ENCODE peak calls at places on chromosomes 2 and 18, in nine cellular contexts. One of them, this sample, is unnamed.

GRCh38 chr2:169361706-169362345 is 508 bp downstream of the LRP2 start:
- DNase-seq in activated effector memory CD4-positive, alpha-beta T cell treated with anti-CD3 and anti-CD28 coated beads, Interleukin-2, amount 50 U/mL, for 16 hours: no peak
- DNase-seq in astrocyte of the cerebellum: no peak
- DNase-seq in NCI-H1436: no peak
- DNase-seq in stimulated activated CD4-positive, alpha-beta T cell treated with anti-CD3 and anti-CD28 coated beads, Interleukin-12 subunit alpha, Interleukin-12 subunit beta, amount 100 ng/mL, for 48 hours: no peak
- DNase-seq in CD8-positive, alpha-beta T cell: peak
- DNase-seq in dorsolateral prefrontal cortex: peak
- DNase-seq in GM06990: peak
- DNase-seq in T follicular helper cell: no peak
- DNase-seq in this sample: no peak

GRCh38 chr2:238238766-238239551 is 879 bp downstream of the HES6 start:
- DNase-seq in CD8-positive, alpha-beta T cell: peak
- DNase-seq in astrocyte of the cerebellum: no peak
- DNase-seq in NCI-H1436: peak
- DNase-seq in T follicular helper cell: peak
- DNase-seq in stimulated activated CD4-positive, alpha-beta T cell treated with anti-CD3 and anti-CD28 coated beads, Interleukin-12 subunit alpha, Interleukin-12 subunit beta, amount 100 ng/mL, for 48 hours: no peak
- DNase-seq in dorsolateral prefrontal cortex: no peak
- DNase-seq in GM06990: no peak
- DNase-seq in activated effector memory CD4-positive, alpha-beta T cell treated with anti-CD3 and anti-CD28 coated beads, Interleukin-2, amount 50 U/mL, for 16 hours: peak
- DNase-seq in this sample: no peak

GRCh38 chr2:126832757-126833156 is 65.9 kb upstream of the TEX51 start:
- DNase-seq in stimulated activated CD4-positive, alpha-beta T cell treated with anti-CD3 and anti-CD28 coated beads, Interleukin-12 subunit alpha, Interleukin-12 subunit beta, amount 100 ng/mL, for 48 hours: no peak
- DNase-seq in activated effector memory CD4-positive, alpha-beta T cell treated with anti-CD3 and anti-CD28 coated beads, Interleukin-2, amount 50 U/mL, for 16 hours: no peak
- DNase-seq in T follicular helper cell: no peak
- DNase-seq in GM06990: no peak
- DNase-seq in NCI-H1436: no peak
- DNase-seq in dorsolateral prefrontal cortex: no peak
- DNase-seq in CD8-positive, alpha-beta T cell: no peak
- DNase-seq in astrocyte of the cerebellum: no peak
- DNase-seq in this sample: no peak

GRCh38 chr18:44290366-44290855 is 390.3 kb upstream of the SETBP1 start:
- DNase-seq in astrocyte of the cerebellum: no peak
- DNase-seq in dorsolateral prefrontal cortex: no peak
- DNase-seq in CD8-positive, alpha-beta T cell: no peak
- DNase-seq in activated effector memory CD4-positive, alpha-beta T cell treated with anti-CD3 and anti-CD28 coated beads, Interleukin-2, amount 50 U/mL, for 16 hours: no peak
- DNase-seq in T follicular helper cell: no peak
- DNase-seq in GM06990: no peak
- DNase-seq in stimulated activated CD4-positive, alpha-beta T cell treated with anti-CD3 and anti-CD28 coated beads, Interleukin-12 subunit alpha, Interleukin-12 subunit beta, amount 100 ng/mL, for 48 hours: no peak
- DNase-seq in NCI-H1436: no peak
- DNase-seq in this sample: no peak

GRCh38 chr2:222582931-222583330 is 73.0 kb downstream of the FARSB start:
- DNase-seq in GM06990: no peak
- DNase-seq in activated effector memory CD4-positive, alpha-beta T cell treated with anti-CD3 and anti-CD28 coated beads, Interleukin-2, amount 50 U/mL, for 16 hours: no peak
- DNase-seq in astrocyte of the cerebellum: no peak
- DNase-seq in T follicular helper cell: no peak
- DNase-seq in stimulated activated CD4-positive, alpha-beta T cell treated with anti-CD3 and anti-CD28 coated beads, Interleukin-12 subunit alpha, Interleukin-12 subunit beta, amount 100 ng/mL, for 48 hours: no peak
- DNase-seq in CD8-positive, alpha-beta T cell: no peak
- DNase-seq in dorsolateral prefrontal cortex: no peak
- DNase-seq in NCI-H1436: no peak
- DNase-seq in this sample: peak

GRCh38 chr2:104804148-104804890 is 49.6 kb upstream of the POU3F3 start:
- DNase-seq in stimulated activated CD4-positive, alpha-beta T cell treated with anti-CD3 and anti-CD28 coated beads, Interleukin-12 subunit alpha, Interleukin-12 subunit beta, amount 100 ng/mL, for 48 hours: no peak
- DNase-seq in CD8-positive, alpha-beta T cell: no peak
- DNase-seq in GM06990: no peak
- DNase-seq in NCI-H1436: no peak
- DNase-seq in T follicular helper cell: no peak
- DNase-seq in astrocyte of the cerebellum: no peak
- DNase-seq in dorsolateral prefrontal cortex: no peak
- DNase-seq in activated effector memory CD4-positive, alpha-beta T cell treated with anti-CD3 and anti-CD28 coated beads, Interleukin-2, amount 50 U/mL, for 16 hours: no peak
- DNase-seq in this sample: no peak

GRCh38 chr2:121092095-121092494 is 192.9 kb downstream of the TFCP2L1 start:
- DNase-seq in astrocyte of the cerebellum: no peak
- DNase-seq in stimulated activated CD4-positive, alpha-beta T cell treated with anti-CD3 and anti-CD28 coated beads, Interleukin-12 subunit alpha, Interleukin-12 subunit beta, amount 100 ng/mL, for 48 hours: no peak
- DNase-seq in NCI-H1436: no peak
- DNase-seq in CD8-positive, alpha-beta T cell: no peak
- DNase-seq in activated effector memory CD4-positive, alpha-beta T cell treated with anti-CD3 and anti-CD28 coated beads, Interleukin-2, amount 50 U/mL, for 16 hours: no peak
- DNase-seq in dorsolateral prefrontal cortex: no peak
- DNase-seq in T follicular helper cell: no peak
- DNase-seq in GM06990: no peak
- DNase-seq in this sample: no peak

GRCh38 chr2:152635635-152636298 is 81.5 kb downstream of the PRPF40A start:
- DNase-seq in dorsolateral prefrontal cortex: peak
- DNase-seq in NCI-H1436: peak
- DNase-seq in GM06990: peak
- DNase-seq in T follicular helper cell: peak
- DNase-seq in CD8-positive, alpha-beta T cell: peak
- DNase-seq in stimulated activated CD4-positive, alpha-beta T cell treated with anti-CD3 and anti-CD28 coated beads, Interleukin-12 subunit alpha, Interleukin-12 subunit beta, amount 100 ng/mL, for 48 hours: peak
- DNase-seq in activated effector memory CD4-positive, alpha-beta T cell treated with anti-CD3 and anti-CD28 coated beads, Interleukin-2, amount 50 U/mL, for 16 hours: peak
- DNase-seq in astrocyte of the cerebellum: no peak
- DNase-seq in this sample: peak

GRCh38 chr2:232502901-232503791 is 15.5 kb upstream of the ECEL1 start:
- DNase-seq in stimulated activated CD4-positive, alpha-beta T cell treated with anti-CD3 and anti-CD28 coated beads, Interleukin-12 subunit alpha, Interleukin-12 subunit beta, amount 100 ng/mL, for 48 hours: peak
- DNase-seq in CD8-positive, alpha-beta T cell: peak
- DNase-seq in astrocyte of the cerebellum: no peak
- DNase-seq in GM06990: no peak
- DNase-seq in activated effector memory CD4-positive, alpha-beta T cell treated with anti-CD3 and anti-CD28 coated beads, Interleukin-2, amount 50 U/mL, for 16 hours: peak
- DNase-seq in T follicular helper cell: peak
- DNase-seq in dorsolateral prefrontal cortex: no peak
- DNase-seq in NCI-H1436: peak
- DNase-seq in this sample: no peak

GRCh38 chr2:3189076-3189591 is 188.5 kb downstream of the EIPR1 start:
- DNase-seq in astrocyte of the cerebellum: no peak
- DNase-seq in GM06990: no peak
- DNase-seq in stimulated activated CD4-positive, alpha-beta T cell treated with anti-CD3 and anti-CD28 coated beads, Interleukin-12 subunit alpha, Interleukin-12 subunit beta, amount 100 ng/mL, for 48 hours: no peak
- DNase-seq in activated effector memory CD4-positive, alpha-beta T cell treated with anti-CD3 and anti-CD28 coated beads, Interleukin-2, amount 50 U/mL, for 16 hours: no peak
- DNase-seq in dorsolateral prefrontal cortex: no peak
- DNase-seq in NCI-H1436: no peak
- DNase-seq in CD8-positive, alpha-beta T cell: no peak
- DNase-seq in T follicular helper cell: no peak
- DNase-seq in this sample: no peak

GRCh38 chr2:176107731-176108181 is 676 bp downstream of the HOXD11 start:
- DNase-seq in activated effector memory CD4-positive, alpha-beta T cell treated with anti-CD3 and anti-CD28 coated beads, Interleukin-2, amount 50 U/mL, for 16 hours: no peak
- DNase-seq in GM06990: no peak
- DNase-seq in T follicular helper cell: no peak
- DNase-seq in CD8-positive, alpha-beta T cell: no peak
- DNase-seq in stimulated activated CD4-positive, alpha-beta T cell treated with anti-CD3 and anti-CD28 coated beads, Interleukin-12 subunit alpha, Interleukin-12 subunit beta, amount 100 ng/mL, for 48 hours: no peak
- DNase-seq in astrocyte of the cerebellum: no peak
- DNase-seq in dorsolateral prefrontal cortex: no peak
- DNase-seq in NCI-H1436: no peak
- DNase-seq in this sample: no peak

GRCh38 chr2:74461187-74462053 is 3.2 kb downstream of the WBP1 start:
- DNase-seq in GM06990: no peak
- DNase-seq in stimulated activated CD4-positive, alpha-beta T cell treated with anti-CD3 and anti-CD28 coated beads, Interleukin-12 subunit alpha, Interleukin-12 subunit beta, amount 100 ng/mL, for 48 hours: no peak
- DNase-seq in activated effector memory CD4-positive, alpha-beta T cell treated with anti-CD3 and anti-CD28 coated beads, Interleukin-2, amount 50 U/mL, for 16 hours: no peak
- DNase-seq in NCI-H1436: no peak
- DNase-seq in T follicular helper cell: no peak
- DNase-seq in dorsolateral prefrontal cortex: no peak
- DNase-seq in CD8-positive, alpha-beta T cell: no peak
- DNase-seq in astrocyte of the cerebellum: no peak
- DNase-seq in this sample: peak

GRCh38 chr2:127511917-127512316 is 14.4 kb downstream of the IWS1 start:
- DNase-seq in astrocyte of the cerebellum: no peak
- DNase-seq in stimulated activated CD4-positive, alpha-beta T cell treated with anti-CD3 and anti-CD28 coated beads, Interleukin-12 subunit alpha, Interleukin-12 subunit beta, amount 100 ng/mL, for 48 hours: no peak
- DNase-seq in CD8-positive, alpha-beta T cell: no peak
- DNase-seq in GM06990: no peak
- DNase-seq in T follicular helper cell: no peak
- DNase-seq in dorsolateral prefrontal cortex: no peak
- DNase-seq in NCI-H1436: no peak
- DNase-seq in activated effector memory CD4-positive, alpha-beta T cell treated with anti-CD3 and anti-CD28 coated beads, Interleukin-2, amount 50 U/mL, for 16 hours: no peak
- DNase-seq in this sample: no peak

GRCh38 chr2:20172273-20173052 is 52.5 kb downstream of the SDC1 start:
- DNase-seq in astrocyte of the cerebellum: no peak
- DNase-seq in GM06990: no peak
- DNase-seq in NCI-H1436: no peak
- DNase-seq in activated effector memory CD4-positive, alpha-beta T cell treated with anti-CD3 and anti-CD28 coated beads, Interleukin-2, amount 50 U/mL, for 16 hours: no peak
- DNase-seq in T follicular helper cell: no peak
- DNase-seq in dorsolateral prefrontal cortex: no peak
- DNase-seq in stimulated activated CD4-positive, alpha-beta T cell treated with anti-CD3 and anti-CD28 coated beads, Interleukin-12 subunit alpha, Interleukin-12 subunit beta, amount 100 ng/mL, for 48 hours: no peak
- DNase-seq in CD8-positive, alpha-beta T cell: no peak
- DNase-seq in this sample: no peak

GRCh38 chr2:2871480-2872308 is 505.9 kb downstream of the EIPR1 start:
- DNase-seq in dorsolateral prefrontal cortex: no peak
- DNase-seq in NCI-H1436: peak
- DNase-seq in stimulated activated CD4-positive, alpha-beta T cell treated with anti-CD3 and anti-CD28 coated beads, Interleukin-12 subunit alpha, Interleukin-12 subunit beta, amount 100 ng/mL, for 48 hours: no peak
- DNase-seq in CD8-positive, alpha-beta T cell: no peak
- DNase-seq in astrocyte of the cerebellum: no peak
- DNase-seq in GM06990: no peak
- DNase-seq in T follicular helper cell: no peak
- DNase-seq in activated effector memory CD4-positive, alpha-beta T cell treated with anti-CD3 and anti-CD28 coated beads, Interleukin-2, amount 50 U/mL, for 16 hours: no peak
- DNase-seq in this sample: no peak

GRCh38 chr2:128115921-128116320 is 24.9 kb downstream of the UGGT1 start:
- DNase-seq in stimulated activated CD4-positive, alpha-beta T cell treated with anti-CD3 and anti-CD28 coated beads, Interleukin-12 subunit alpha, Interleukin-12 subunit beta, amount 100 ng/mL, for 48 hours: no peak
- DNase-seq in astrocyte of the cerebellum: no peak
- DNase-seq in CD8-positive, alpha-beta T cell: no peak
- DNase-seq in NCI-H1436: no peak
- DNase-seq in GM06990: no peak
- DNase-seq in T follicular helper cell: no peak
- DNase-seq in dorsolateral prefrontal cortex: no peak
- DNase-seq in activated effector memory CD4-positive, alpha-beta T cell treated with anti-CD3 and anti-CD28 coated beads, Interleukin-2, amount 50 U/mL, for 16 hours: no peak
- DNase-seq in this sample: no peak

GRCh38 chr2:165857881-165858280 is 63.8 kb upstream of the GALNT3 start:
- DNase-seq in dorsolateral prefrontal cortex: no peak
- DNase-seq in GM06990: no peak
- DNase-seq in astrocyte of the cerebellum: no peak
- DNase-seq in T follicular helper cell: no peak
- DNase-seq in NCI-H1436: no peak
- DNase-seq in CD8-positive, alpha-beta T cell: no peak
- DNase-seq in stimulated activated CD4-positive, alpha-beta T cell treated with anti-CD3 and anti-CD28 coated beads, Interleukin-12 subunit alpha, Interleukin-12 subunit beta, amount 100 ng/mL, for 48 hours: no peak
- DNase-seq in activated effector memory CD4-positive, alpha-beta T cell treated with anti-CD3 and anti-CD28 coated beads, Interleukin-2, amount 50 U/mL, for 16 hours: no peak
- DNase-seq in this sample: no peak

GRCh38 chr2:150133623-150134022 is 353.8 kb downstream of the RND3 start:
- DNase-seq in stimulated activated CD4-positive, alpha-beta T cell treated with anti-CD3 and anti-CD28 coated beads, Interleukin-12 subunit alpha, Interleukin-12 subunit beta, amount 100 ng/mL, for 48 hours: no peak
- DNase-seq in astrocyte of the cerebellum: peak
- DNase-seq in activated effector memory CD4-positive, alpha-beta T cell treated with anti-CD3 and anti-CD28 coated beads, Interleukin-2, amount 50 U/mL, for 16 hours: no peak
- DNase-seq in GM06990: peak
- DNase-seq in T follicular helper cell: no peak
- DNase-seq in dorsolateral prefrontal cortex: no peak
- DNase-seq in NCI-H1436: no peak
- DNase-seq in CD8-positive, alpha-beta T cell: no peak
- DNase-seq in this sample: no peak

GRCh38 chr2:31286961-31287550 is 53.1 kb downstream of the EHD3 start:
- DNase-seq in dorsolateral prefrontal cortex: no peak
- DNase-seq in GM06990: no peak
- DNase-seq in T follicular helper cell: no peak
- DNase-seq in activated effector memory CD4-positive, alpha-beta T cell treated with anti-CD3 and anti-CD28 coated beads, Interleukin-2, amount 50 U/mL, for 16 hours: no peak
- DNase-seq in stimulated activated CD4-positive, alpha-beta T cell treated with anti-CD3 and anti-CD28 coated beads, Interleukin-12 subunit alpha, Interleukin-12 subunit beta, amount 100 ng/mL, for 48 hours: no peak
- DNase-seq in astrocyte of the cerebellum: no peak
- DNase-seq in NCI-H1436: no peak
- DNase-seq in CD8-positive, alpha-beta T cell: no peak
- DNase-seq in this sample: no peak

GRCh38 chr2:231621051-231621879 is 28.6 kb downstream of the TEX44 start:
- DNase-seq in GM06990: no peak
- DNase-seq in NCI-H1436: no peak
- DNase-seq in stimulated activated CD4-positive, alpha-beta T cell treated with anti-CD3 and anti-CD28 coated beads, Interleukin-12 subunit alpha, Interleukin-12 subunit beta, amount 100 ng/mL, for 48 hours: no peak
- DNase-seq in activated effector memory CD4-positive, alpha-beta T cell treated with anti-CD3 and anti-CD28 coated beads, Interleukin-2, amount 50 U/mL, for 16 hours: no peak
- DNase-seq in T follicular helper cell: no peak
- DNase-seq in CD8-positive, alpha-beta T cell: no peak
- DNase-seq in dorsolateral prefrontal cortex: no peak
- DNase-seq in astrocyte of the cerebellum: no peak
- DNase-seq in this sample: no peak

GRCh38 chr2:40851661-40852060 is 399.8 kb upstream of the SLC8A1 start:
- DNase-seq in NCI-H1436: no peak
- DNase-seq in GM06990: no peak
- DNase-seq in activated effector memory CD4-positive, alpha-beta T cell treated with anti-CD3 and anti-CD28 coated beads, Interleukin-2, amount 50 U/mL, for 16 hours: no peak
- DNase-seq in stimulated activated CD4-positive, alpha-beta T cell treated with anti-CD3 and anti-CD28 coated beads, Interleukin-12 subunit alpha, Interleukin-12 subunit beta, amount 100 ng/mL, for 48 hours: no peak
- DNase-seq in dorsolateral prefrontal cortex: no peak
- DNase-seq in T follicular helper cell: no peak
- DNase-seq in CD8-positive, alpha-beta T cell: no peak
- DNase-seq in astrocyte of the cerebellum: no peak
- DNase-seq in this sample: no peak

GRCh38 chr2:85540131-85540587 is 1.2 kb downstream of the MAT2A start:
- DNase-seq in T follicular helper cell: no peak
- DNase-seq in NCI-H1436: no peak
- DNase-seq in GM06990: no peak
- DNase-seq in activated effector memory CD4-positive, alpha-beta T cell treated with anti-CD3 and anti-CD28 coated beads, Interleukin-2, amount 50 U/mL, for 16 hours: no peak
- DNase-seq in astrocyte of the cerebellum: no peak
- DNase-seq in stimulated activated CD4-positive, alpha-beta T cell treated with anti-CD3 and anti-CD28 coated beads, Interleukin-12 subunit alpha, Interleukin-12 subunit beta, amount 100 ng/mL, for 48 hours: no peak
- DNase-seq in dorsolateral prefrontal cortex: no peak
- DNase-seq in CD8-positive, alpha-beta T cell: no peak
- DNase-seq in this sample: no peak

GRCh38 chr2:42967959-42968674 is 175.7 kb upstream of the HAAO start:
- DNase-seq in NCI-H1436: no peak
- DNase-seq in stimulated activated CD4-positive, alpha-beta T cell treated with anti-CD3 and anti-CD28 coated beads, Interleukin-12 subunit alpha, Interleukin-12 subunit beta, amount 100 ng/mL, for 48 hours: no peak
- DNase-seq in T follicular helper cell: no peak
- DNase-seq in activated effector memory CD4-positive, alpha-beta T cell treated with anti-CD3 and anti-CD28 coated beads, Interleukin-2, amount 50 U/mL, for 16 hours: no peak
- DNase-seq in GM06990: no peak
- DNase-seq in astrocyte of the cerebellum: peak
- DNase-seq in dorsolateral prefrontal cortex: no peak
- DNase-seq in CD8-positive, alpha-beta T cell: no peak
- DNase-seq in this sample: no peak

GRCh38 chr2:168515502-168515901 is 59.4 kb downstream of the CERS6 start:
- DNase-seq in CD8-positive, alpha-beta T cell: no peak
- DNase-seq in astrocyte of the cerebellum: peak
- DNase-seq in T follicular helper cell: no peak
- DNase-seq in dorsolateral prefrontal cortex: no peak
- DNase-seq in stimulated activated CD4-positive, alpha-beta T cell treated with anti-CD3 and anti-CD28 coated beads, Interleukin-12 subunit alpha, Interleukin-12 subunit beta, amount 100 ng/mL, for 48 hours: no peak
- DNase-seq in NCI-H1436: no peak
- DNase-seq in GM06990: no peak
- DNase-seq in activated effector memory CD4-positive, alpha-beta T cell treated with anti-CD3 and anti-CD28 coated beads, Interleukin-2, amount 50 U/mL, for 16 hours: no peak
- DNase-seq in this sample: no peak

GRCh38 chr2:239440511-239440959 is 39.7 kb upstream of the HDAC4 start:
- DNase-seq in dorsolateral prefrontal cortex: peak
- DNase-seq in activated effector memory CD4-positive, alpha-beta T cell treated with anti-CD3 and anti-CD28 coated beads, Interleukin-2, amount 50 U/mL, for 16 hours: no peak
- DNase-seq in CD8-positive, alpha-beta T cell: no peak
- DNase-seq in GM06990: no peak
- DNase-seq in T follicular helper cell: no peak
- DNase-seq in stimulated activated CD4-positive, alpha-beta T cell treated with anti-CD3 and anti-CD28 coated beads, Interleukin-12 subunit alpha, Interleukin-12 subunit beta, amount 100 ng/mL, for 48 hours: no peak
- DNase-seq in NCI-H1436: no peak
- DNase-seq in astrocyte of the cerebellum: no peak
- DNase-seq in this sample: no peak

GRCh38 chr2:152251811-152252210 is 76.2 kb upstream of the STAM2 start:
- DNase-seq in stimulated activated CD4-positive, alpha-beta T cell treated with anti-CD3 and anti-CD28 coated beads, Interleukin-12 subunit alpha, Interleukin-12 subunit beta, amount 100 ng/mL, for 48 hours: no peak
- DNase-seq in astrocyte of the cerebellum: no peak
- DNase-seq in activated effector memory CD4-positive, alpha-beta T cell treated with anti-CD3 and anti-CD28 coated beads, Interleukin-2, amount 50 U/mL, for 16 hours: no peak
- DNase-seq in dorsolateral prefrontal cortex: no peak
- DNase-seq in NCI-H1436: no peak
- DNase-seq in GM06990: no peak
- DNase-seq in CD8-positive, alpha-beta T cell: no peak
- DNase-seq in T follicular helper cell: no peak
- DNase-seq in this sample: no peak

GRCh38 chr2:86073225-86073624 is 32.5 kb downstream of the POLR1A start:
- DNase-seq in astrocyte of the cerebellum: no peak
- DNase-seq in stimulated activated CD4-positive, alpha-beta T cell treated with anti-CD3 and anti-CD28 coated beads, Interleukin-12 subunit alpha, Interleukin-12 subunit beta, amount 100 ng/mL, for 48 hours: no peak
- DNase-seq in activated effector memory CD4-positive, alpha-beta T cell treated with anti-CD3 and anti-CD28 coated beads, Interleukin-2, amount 50 U/mL, for 16 hours: no peak
- DNase-seq in T follicular helper cell: no peak
- DNase-seq in dorsolateral prefrontal cortex: no peak
- DNase-seq in GM06990: no peak
- DNase-seq in CD8-positive, alpha-beta T cell: no peak
- DNase-seq in NCI-H1436: no peak
- DNase-seq in this sample: no peak

GRCh38 chr2:101442042-101442666 is 32.8 kb downstream of the RFX8 start:
- DNase-seq in activated effector memory CD4-positive, alpha-beta T cell treated with anti-CD3 and anti-CD28 coated beads, Interleukin-2, amount 50 U/mL, for 16 hours: no peak
- DNase-seq in NCI-H1436: no peak
- DNase-seq in T follicular helper cell: no peak
- DNase-seq in CD8-positive, alpha-beta T cell: no peak
- DNase-seq in GM06990: no peak
- DNase-seq in dorsolateral prefrontal cortex: no peak
- DNase-seq in stimulated activated CD4-positive, alpha-beta T cell treated with anti-CD3 and anti-CD28 coated beads, Interleukin-12 subunit alpha, Interleukin-12 subunit beta, amount 100 ng/mL, for 48 hours: no peak
- DNase-seq in astrocyte of the cerebellum: peak
- DNase-seq in this sample: no peak

GRCh38 chr2:11584530-11585056 is 50.7 kb downstream of the GREB1 start:
- DNase-seq in dorsolateral prefrontal cortex: no peak
- DNase-seq in NCI-H1436: no peak
- DNase-seq in activated effector memory CD4-positive, alpha-beta T cell treated with anti-CD3 and anti-CD28 coated beads, Interleukin-2, amount 50 U/mL, for 16 hours: no peak
- DNase-seq in T follicular helper cell: no peak
- DNase-seq in stimulated activated CD4-positive, alpha-beta T cell treated with anti-CD3 and anti-CD28 coated beads, Interleukin-12 subunit alpha, Interleukin-12 subunit beta, amount 100 ng/mL, for 48 hours: no peak
- DNase-seq in GM06990: no peak
- DNase-seq in CD8-positive, alpha-beta T cell: no peak
- DNase-seq in astrocyte of the cerebellum: no peak
- DNase-seq in this sample: no peak

GRCh38 chr2:43041661-43042360 is 184.6 kb downstream of the ZFP36L2 start:
- DNase-seq in astrocyte of the cerebellum: peak
- DNase-seq in NCI-H1436: no peak
- DNase-seq in CD8-positive, alpha-beta T cell: no peak
- DNase-seq in GM06990: no peak
- DNase-seq in dorsolateral prefrontal cortex: no peak
- DNase-seq in activated effector memory CD4-positive, alpha-beta T cell treated with anti-CD3 and anti-CD28 coated beads, Interleukin-2, amount 50 U/mL, for 16 hours: no peak
- DNase-seq in T follicular helper cell: no peak
- DNase-seq in stimulated activated CD4-positive, alpha-beta T cell treated with anti-CD3 and anti-CD28 coated beads, Interleukin-12 subunit alpha, Interleukin-12 subunit beta, amount 100 ng/mL, for 48 hours: no peak
- DNase-seq in this sample: no peak

GRCh38 chr2:174787485-174788205 is 23.4 kb upstream of the CHRNA1 start:
- DNase-seq in CD8-positive, alpha-beta T cell: no peak
- DNase-seq in astrocyte of the cerebellum: peak
- DNase-seq in activated effector memory CD4-positive, alpha-beta T cell treated with anti-CD3 and anti-CD28 coated beads, Interleukin-2, amount 50 U/mL, for 16 hours: no peak
- DNase-seq in dorsolateral prefrontal cortex: no peak
- DNase-seq in T follicular helper cell: no peak
- DNase-seq in NCI-H1436: no peak
- DNase-seq in stimulated activated CD4-positive, alpha-beta T cell treated with anti-CD3 and anti-CD28 coated beads, Interleukin-12 subunit alpha, Interleukin-12 subunit beta, amount 100 ng/mL, for 48 hours: no peak
- DNase-seq in GM06990: no peak
- DNase-seq in this sample: peak